ENCODE peak calls at places on chromosomes 7 and 10, in eight cellular contexts. F is CD8-positive, alpha-beta T cell; J is mammary epithelial cell; Z is neural progenitor cell; A is heart left ventricle; B is WERI-Rb-1; E is H9; U is IMR-90. Q is an unnamed sample.
A peak's percentile ranks its signal among the peaks of the same experiment; 100 is the strongest.

GRCh38 chr10:8006274-8006999 is 48.1 kb upstream of the GATA3 start:
- DNase-seq in F (no peak), J (no peak), Z (no peak), A (no peak), B (no peak), E (no peak), U (no peak), Q (no peak)

GRCh38 chr7:49433794-49434193 is 339.6 kb upstream of the VWC2 start:
- DNase-seq in F (no peak), J (no peak), Z (no peak), A (no peak), B (peak; percentile 11), E (no peak), U (no peak), Q (no peak)

GRCh38 chr10:109831846-109832245 is 91.5 kb downstream of the XPNPEP1 start:
- DNase-seq in F (no peak), J (no peak), Z (no peak), A (no peak), B (peak; percentile 23), E (no peak), U (no peak), Q (no peak)

GRCh38 chr7:142804715-142805114 is 33.9 kb downstream of the PRSS2 start:
- DNase-seq in F (no peak), J (no peak), Z (no peak), A (no peak), B (no peak), E (no peak), U (no peak), Q (no peak)

GRCh38 chr10:131933016-131933694 is 32.3 kb downstream of the PPP2R2D start:
- DNase-seq in F (no peak), J (no peak), Z (no peak), A (no peak), B (no peak), E (no peak), U (no peak), Q (no peak)

GRCh38 chr10:82572686-82573226 is 697.8 kb downstream of the NRG3 start:
- DNase-seq in F (no peak), J (no peak), Z (peak; percentile 10), A (no peak), B (no peak), E (no peak), U (no peak), Q (no peak)

GRCh38 chr10:121077331-121077730 is 226.2 kb downstream of the WDR11 start:
- DNase-seq in F (no peak), J (peak; percentile 78), Z (peak; percentile 24), A (no peak), B (no peak), E (no peak), U (no peak), Q (peak; percentile 79)

GRCh38 chr7:96300487-96300886 is 21.4 kb downstream of the SLC25A13 start:
- DNase-seq in F (no peak), J (no peak), Z (no peak), A (no peak), B (no peak), E (no peak), U (no peak), Q (no peak)

GRCh38 chr7:70972693-70973092 is 159.3 kb upstream of the GALNT17 start:
- DNase-seq in F (no peak), J (no peak), Z (no peak), A (no peak), B (no peak), E (no peak), U (no peak), Q (no peak)

GRCh38 chr7:69428089-69428488 is 170.2 kb upstream of the AUTS2 start:
- DNase-seq in F (no peak), J (no peak), Z (no peak), A (no peak), B (no peak), E (no peak), U (no peak), Q (no peak)

GRCh38 chr7:158829021-158829341 is 328 bp downstream of the ESYT2 start:
- DNase-seq in F (peak; percentile 49), J (peak; percentile 78), Z (peak; percentile 90), A (peak; percentile 85), B (peak; percentile 68), E (peak; percentile 43), U (peak; percentile 83), Q (peak; percentile 55)

GRCh38 chr7:118175751-118176150 is 8.2 kb upstream of the LSM8 start:
- DNase-seq in F (no peak), J (no peak), Z (no peak), A (no peak), B (no peak), E (no peak), U (no peak), Q (no peak)

GRCh38 chr10:104117839-104118323 is 4.1 kb upstream of the SFR1 start:
- DNase-seq in F (no peak), J (peak; percentile 98), Z (no peak), A (no peak), B (no peak), E (no peak), U (peak; percentile 43), Q (peak; percentile 88)

GRCh38 chr7:112550468-112551060 is 69.8 kb downstream of the LSMEM1 start:
- DNase-seq in F (no peak), J (peak; percentile 60), Z (peak; percentile 42), A (no peak), B (peak; percentile 20), E (no peak), U (peak; percentile 71), Q (peak; percentile 45)

GRCh38 chr10:114810926-114811325 is 10.7 kb upstream of the FHIP2A start:
- DNase-seq in F (no peak), J (no peak), Z (no peak), A (no peak), B (no peak), E (no peak), U (no peak), Q (no peak)

DNA sequence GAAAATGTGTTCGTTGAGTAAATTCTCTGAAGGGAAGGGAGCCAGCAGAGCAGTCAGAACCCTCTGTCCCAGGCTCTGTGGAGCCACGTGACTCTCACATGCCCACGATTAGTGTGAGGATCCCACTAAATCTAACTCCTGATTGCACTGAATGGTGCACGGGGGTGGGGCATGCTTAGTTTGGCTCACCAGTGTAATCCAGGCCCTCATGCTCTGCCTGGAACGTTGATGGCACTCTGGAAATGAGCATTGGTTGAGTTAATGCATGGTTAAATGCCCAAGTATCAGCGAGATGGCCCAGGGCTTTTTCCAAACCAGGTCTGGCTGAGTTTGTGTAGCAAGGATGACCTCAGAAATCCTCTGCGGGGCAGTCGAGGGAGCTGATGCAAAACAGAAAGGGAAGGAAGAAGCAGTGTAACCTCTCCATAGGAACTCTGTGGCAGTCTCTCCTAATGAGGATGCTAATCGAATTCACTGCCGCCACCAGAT is 98.3 kb downstream of the C10orf105 start:
- DNase-seq in F (no peak), J (no peak), Z (peak; percentile 72), A (no peak), B (peak; percentile 46), E (peak; percentile 62), U (no peak), Q (no peak)
- TF ChIP-seq CTCF in F (no peak), J (no peak), Z (peak; percentile 17), A (no peak), B (no peak), E (peak; percentile 28), U (no peak), Q (no peak)

GRCh38 chr10:95388539-95388938 is 97.7 kb upstream of the PDLIM1 start:
- DNase-seq in F (no peak), J (no peak), Z (no peak), A (no peak), B (no peak), E (no peak), U (no peak), Q (no peak)
- H3K27ac ChIP-seq in F (no peak overlapping the region), J (no peak overlapping the region), Z (no peak overlapping the region), A (peak overlapping the region; percentile 61), B (no peak overlapping the region), E (no peak overlapping the region), U (no peak overlapping the region), Q (no peak overlapping the region)

DNA sequence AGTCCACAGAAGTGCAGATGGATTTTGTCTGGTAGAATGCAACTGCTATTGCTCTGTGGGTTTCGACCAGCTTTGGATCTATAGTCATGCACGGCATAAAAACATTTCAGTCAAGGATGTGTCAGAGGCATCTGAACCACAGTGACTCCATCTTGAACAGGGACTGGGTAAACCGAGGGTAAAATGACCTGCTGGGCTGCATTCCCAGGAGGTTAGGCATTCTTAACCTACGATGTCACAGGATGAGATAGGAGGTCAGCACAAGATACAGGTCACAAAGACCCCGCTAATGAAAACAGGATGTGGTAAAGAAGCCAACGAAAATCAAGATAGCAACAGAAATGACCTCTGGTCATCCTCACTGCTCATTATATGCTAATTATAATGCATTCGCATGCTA is 50.5 kb upstream of the CPXM2 start:
- DNase-seq in F (no peak), J (no peak), Z (no peak), A (no peak), B (no peak), E (peak; percentile 12), U (no peak), Q (no peak)
- TF ChIP-seq CTCF in F (no peak), J (no peak), Z (no peak), A (no peak), B (no peak), E (no peak), U (no peak), Q (no peak)

GRCh38 chr10:79463578-79464496 is 18.4 kb upstream of the ZCCHC24 start:
- DNase-seq in F (no peak), J (no peak), Z (no peak), A (peak; percentile 76), B (no peak), E (peak; percentile 12), U (no peak), Q (no peak)

GRCh38 chr10:79460687-79461086 is 15.3 kb upstream of the ZCCHC24 start:
- DNase-seq in F (no peak), J (no peak), Z (no peak), A (no peak), B (peak; percentile 73), E (no peak), U (no peak), Q (no peak)

GRCh38 chr10:79468841-79469585 is 23.6 kb upstream of the ZCCHC24 start:
- DNase-seq in F (no peak), J (no peak), Z (no peak), A (no peak), B (no peak), E (peak; percentile 8), U (no peak), Q (no peak)

GRCh38 chr10:79468015-79468560 is 22.7 kb upstream of the ZCCHC24 start:
- DNase-seq in F (no peak), J (no peak), Z (no peak), A (no peak), B (no peak), E (peak; percentile 14), U (no peak), Q (no peak)

DNA sequence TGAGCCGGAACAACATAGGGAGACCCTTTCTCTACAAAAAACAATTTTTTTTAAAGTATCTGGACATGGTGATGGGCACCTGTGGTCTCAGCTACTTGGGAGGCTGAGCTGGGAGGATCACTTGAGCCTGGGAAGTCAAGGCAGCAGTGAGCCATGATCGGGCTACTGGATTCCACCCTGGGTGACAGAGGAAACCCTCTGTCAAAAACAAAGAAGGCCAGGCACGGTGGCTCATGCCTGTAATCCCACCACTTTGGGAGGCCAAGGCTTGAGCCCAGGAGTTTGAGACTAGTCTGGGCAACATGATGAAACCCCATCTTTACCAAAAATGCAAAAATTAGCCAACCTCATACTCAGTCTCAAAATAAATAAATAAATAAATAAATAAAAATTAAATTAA is 19.9 kb upstream of the ZCCHC24 start:
- DNase-seq in F (no peak), J (no peak), Z (no peak), A (no peak), B (no peak), E (peak; percentile 4), U (no peak), Q (no peak)
- H3K27ac ChIP-seq in F (no peak overlapping the region), J (no peak overlapping the region), Z (no peak overlapping the region), A (no peak overlapping the region), B (no peak overlapping the region), E (no peak overlapping the region), U (no peak overlapping the region), Q (no peak overlapping the region)

Q was measured in RWPE1.